ENCODE peak calls at places on chromosomes 16 and 17, in eight cellular contexts. B is CD4-positive, alpha-beta memory T cell; I is heart right ventricle; V is mammary epithelial cell; W is WERI-Rb-1; E is ovary; N is mesendoderm; M is PC-3. K is an unnamed sample.

GRCh38 chr17:64278614-64279013 is 15.6 kb upstream of the TEX2 start:
- DNase-seq in B (no peak), I (peak; percentile 16), V (peak; percentile 96), W (no peak), E (peak; percentile 22), N (peak; percentile 32), M (peak; percentile 95), K (no peak)

GRCh38 chr17:40623419-40624217 is 24.0 kb downstream of the SMARCE1 start:
- DNase-seq in B (no peak), I (no peak), V (no peak), W (no peak), E (no peak), N (no peak), M (no peak), K (no peak)

GRCh38 chr17:3813171-3813570 is 12.2 kb upstream of the ITGAE start:
- DNase-seq in B (no peak), I (no peak), V (no peak), W (no peak), E (no peak), N (no peak), M (no peak), K (no peak)

GRCh38 chr16:82585675-82586074 is 41.1 kb upstream of the CDH13 start:
- DNase-seq in B (no peak), I (no peak), V (no peak), W (no peak), E (no peak), N (peak; percentile 67), M (no peak), K (no peak)

GRCh38 chr16:77882359-77882758 is 94.0 kb downstream of the VAT1L start:
- DNase-seq in B (no peak), I (no peak), V (no peak), W (no peak), E (no peak), N (no peak), M (no peak), K (no peak)

GRCh38 chr17:31388770-31389672 is 2.5 kb upstream of the RAB11FIP4 start:
- DNase-seq in B (peak; percentile 40), I (no peak), V (no peak), W (peak; percentile 47), E (no peak), N (peak; percentile 45), M (peak; percentile 10), K (no peak)

GRCh38 chr16:87713469-87714229 is 52.1 kb downstream of the KLHDC4 start:
- DNase-seq in B (peak; percentile 61), I (no peak), V (no peak), W (no peak), E (no peak), N (no peak), M (no peak), K (no peak)

GRCh38 chr16:82059983-82060421 is 24.9 kb downstream of the HSD17B2 start:
- DNase-seq in B (no peak), I (no peak), V (no peak), W (no peak), E (no peak), N (no peak), M (no peak), K (no peak)

GRCh38 chr16:29898786-29899515 is 399 bp downstream of the SEZ6L2 start:
- DNase-seq in B (no peak), I (no peak), V (no peak), W (peak; percentile 84), E (no peak), N (no peak), M (no peak), K (no peak)
- H3K4me3 ChIP-seq in B (no peak overlapping the region), I (peak overlapping the region; percentile 68), V (peak overlapping the region; percentile 36), W (peak overlapping the region; percentile 86), E (no peak overlapping the region), N (peak overlapping the region; percentile 59), M (peak overlapping the region; percentile 66), K (no peak overlapping the region)

GRCh38 chr16:19601083-19601976 is 45.8 kb downstream of the VPS35L start:
- DNase-seq in B (peak; percentile 43), I (no peak), V (no peak), W (peak; percentile 9), E (peak; percentile 37), N (peak; percentile 54), M (peak; percentile 47), K (no peak)

GRCh38 chr16:19604911-19605310 is 49.4 kb downstream of the VPS35L start:
- DNase-seq in B (no peak), I (no peak), V (no peak), W (no peak), E (no peak), N (no peak), M (no peak), K (no peak)

GRCh38 chr16:19598805-19599204 is 43.3 kb downstream of the VPS35L start:
- DNase-seq in B (no peak), I (no peak), V (no peak), W (no peak), E (no peak), N (no peak), M (no peak), K (no peak)

GRCh38 chr16:19595043-19595767 is 39.7 kb downstream of the VPS35L start:
- DNase-seq in B (no peak), I (peak; percentile 24), V (no peak), W (peak; percentile 84), E (peak; percentile 28), N (peak; percentile 78), M (peak; percentile 76), K (peak; percentile 89)

DNA sequence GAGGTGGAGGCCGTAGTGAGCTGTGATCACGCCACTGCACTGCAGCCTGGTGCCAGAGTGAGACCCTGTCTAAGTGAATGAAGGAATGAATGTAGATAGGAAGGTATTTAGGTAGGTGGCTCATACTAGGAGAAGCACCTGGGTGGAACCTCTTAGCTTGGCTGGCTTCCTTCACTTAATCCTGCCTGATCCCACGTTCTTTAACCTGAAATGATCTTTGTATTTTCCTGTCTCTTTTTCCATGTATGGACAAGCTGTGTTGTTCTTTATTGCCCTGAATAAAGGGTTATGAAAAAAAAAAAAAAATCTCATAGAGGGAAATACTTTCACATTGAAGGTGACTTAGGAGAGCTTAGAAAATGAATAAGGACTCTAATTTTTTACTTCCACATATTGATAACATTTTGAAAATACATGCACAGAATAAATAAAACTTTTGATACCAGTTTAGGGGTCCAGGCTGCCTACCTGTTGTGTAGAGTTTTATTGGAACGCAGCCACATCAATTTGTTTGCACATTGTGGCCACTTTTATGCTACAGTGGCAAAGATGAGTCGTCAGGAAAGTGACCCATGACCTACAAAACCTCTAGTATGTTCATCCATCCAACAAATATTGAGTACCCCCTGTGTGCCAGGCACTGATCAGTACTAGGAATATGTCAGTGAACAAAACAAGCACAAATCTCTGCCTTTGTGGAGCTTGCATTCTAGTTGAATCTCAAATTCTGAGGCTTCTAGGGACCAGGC is 44.6 kb downstream of the VPS35L start:
- DNase-seq in B (no peak), I (no peak), V (no peak), W (peak; percentile 12), E (no peak), N (no peak), M (peak; percentile 14), K (no peak)
- H3K27ac ChIP-seq in B (no peak overlapping the region), I (no peak overlapping the region), V (no peak overlapping the region), W (no peak overlapping the region), E (no peak overlapping the region), N (no peak overlapping the region), M (no peak overlapping the region), K (no peak overlapping the region)

GRCh38 chr17:28043296-28043695 is 819 bp downstream of the NLK start:
- DNase-seq in B (no peak), I (no peak), V (no peak), W (no peak), E (no peak), N (no peak), M (no peak), K (no peak)

GRCh38 chr17:28042657-28042720 is at the start of gene NLK:
- DNase-seq in B (no peak), I (no peak), V (no peak), W (no peak), E (no peak), N (no peak), M (no peak), K (no peak)

GRCh38 chr17:28041068-28041843 is 1.2 kb upstream of the NLK start:
- DNase-seq in B (peak; percentile 99), I (peak; percentile 100), V (peak; percentile 100), W (peak; percentile 99), E (peak; percentile 99), N (peak; percentile 100), M (peak; percentile 96), K (peak; percentile 100)

GRCh38 chr17:28042721-28043291 is 329 bp downstream of the NLK start:
- DNase-seq in B (no peak), I (no peak), V (no peak), W (no peak), E (no peak), N (no peak), M (no peak), K (no peak)

DNA sequence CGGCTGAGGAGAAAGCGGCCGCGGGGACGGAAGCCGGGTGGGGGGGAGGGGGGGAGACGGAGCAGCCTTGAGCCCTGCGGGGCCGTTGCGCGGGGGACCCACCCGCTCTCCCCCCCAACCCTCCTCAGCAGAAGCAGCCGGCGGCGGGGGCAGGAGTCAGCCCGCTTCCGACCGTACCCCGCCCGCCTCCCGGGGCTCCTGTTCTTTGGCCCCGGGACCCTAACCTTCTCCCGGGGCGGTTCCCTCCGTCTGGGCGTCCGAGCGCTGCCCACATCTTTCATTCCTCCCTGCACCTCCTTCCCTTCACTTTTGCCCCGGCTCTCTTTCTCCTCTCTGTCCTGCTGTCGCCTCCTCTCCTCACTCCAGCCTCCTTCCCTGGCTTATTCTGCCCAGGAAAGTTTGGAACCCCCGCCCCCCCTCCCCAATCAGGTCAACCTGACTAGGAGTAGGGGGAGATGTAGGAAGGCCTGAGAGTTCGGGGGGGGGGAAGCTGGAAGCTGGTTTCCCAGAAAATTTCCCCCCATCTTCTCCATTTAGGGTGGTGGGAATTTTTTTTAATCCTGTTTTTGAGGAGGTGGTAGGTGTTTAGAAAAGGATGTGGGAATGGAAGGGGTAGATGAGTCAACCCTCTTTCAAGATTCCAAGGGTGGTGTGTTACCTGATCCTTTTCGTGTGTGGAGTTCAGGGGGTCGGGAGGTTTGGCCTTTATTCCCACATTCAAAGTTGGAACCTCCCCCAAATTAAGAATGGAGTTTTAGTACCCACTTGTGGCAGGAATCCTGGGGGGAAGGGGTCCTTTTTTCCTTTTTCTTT is 427 bp upstream of the NLK start:
- DNase-seq in B (no peak), I (no peak), V (no peak), W (peak; percentile 14), E (no peak), N (peak; percentile 36), M (peak; percentile 11), K (no peak)
- H3K4me3 ChIP-seq in B (no peak overlapping the region), I (peak overlapping the region; percentile 95), V (peak overlapping the region; percentile 79), W (peak overlapping the region; percentile 73), E (peak overlapping the region; percentile 90), N (peak overlapping the region; percentile 84), M (peak overlapping the region; percentile 82), K (peak overlapping the region; percentile 68)

DNA sequence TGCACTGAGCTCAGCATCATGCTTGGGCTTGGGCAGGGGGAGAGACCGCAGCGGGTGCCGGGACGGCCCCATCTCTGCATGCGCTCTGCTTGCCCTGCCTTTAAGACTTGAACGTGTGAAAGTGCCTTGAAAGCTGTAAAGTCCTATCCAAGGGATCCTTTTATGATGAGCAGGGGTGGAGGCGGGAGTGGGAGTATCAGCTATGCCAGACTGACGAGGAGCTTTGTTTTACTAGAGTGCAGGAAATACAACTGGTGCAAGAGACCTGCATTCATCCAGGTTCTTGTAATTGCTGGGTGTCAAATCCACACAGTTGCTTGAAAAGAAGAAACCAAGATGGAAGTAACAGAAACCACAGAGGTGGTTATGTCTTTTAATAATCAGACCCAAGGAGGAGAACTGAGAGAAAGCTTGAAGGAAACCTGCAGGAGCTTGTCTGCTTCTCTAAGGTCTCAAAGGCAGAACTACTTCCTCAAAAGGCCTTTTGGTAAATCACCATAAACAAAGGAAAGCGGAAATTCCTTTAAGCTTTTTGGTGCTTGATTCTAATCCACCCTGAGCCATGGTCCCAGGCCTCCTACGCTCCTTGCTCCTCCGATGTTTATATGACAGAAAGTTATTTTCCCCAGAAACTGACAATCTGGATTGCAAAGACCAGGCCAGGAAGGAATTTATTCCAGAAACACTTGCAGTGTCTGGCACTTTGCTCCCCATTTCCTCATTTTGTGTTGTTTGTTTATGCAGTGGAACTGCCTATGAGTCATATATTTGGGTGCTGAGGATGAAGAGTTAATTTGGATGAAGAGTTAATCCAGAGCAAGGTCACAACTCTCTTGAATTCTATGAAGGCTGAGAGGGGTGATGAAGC is 51.3 kb upstream of the FBXO47 start:
- DNase-seq in B (no peak), I (no peak), V (no peak), W (no peak), E (no peak), N (peak; percentile 25), M (no peak), K (no peak)
- H3K27ac ChIP-seq in B (no peak overlapping the region), I (no peak overlapping the region), V (no peak overlapping the region), W (no peak overlapping the region), E (no peak overlapping the region), N (no peak overlapping the region), M (no peak overlapping the region), K (no peak overlapping the region)